ENCODE peak calls at places on chromosomes 7 and 10, in four cellular contexts. Y is ascending aorta; F is GM04503; W is stimulated activated naive B cell treated with anti-CD40 and anti-IgM and Interleukin-4, amounts not matched to agents 10 μg/mL and 1 μg/mL and 100 μg/mL, for 72 hours. U is an unnamed sample.

GRCh38 chr7:121178452-121178851 is 150.3 kb upstream of the WNT16 start:
- DNase-seq in Y (no peak), F (no peak), W (no peak), U (no peak)

GRCh38 chr10:126663328-126663727 is 7.2 kb downstream of the C10orf90 start:
- DNase-seq in Y (no peak), F (peak; percentile 90), W (no peak), U (no peak)

GRCh38 chr7:122889116-122889515 is 2.9 kb upstream of the CADPS2 start:
- DNase-seq in Y (no peak), F (no peak), W (no peak), U (no peak)

GRCh38 chr10:71729023-71729649 is 9.6 kb upstream of the C10orf105 start:
- DNase-seq in Y (no peak), F (no peak), W (no peak), U (no peak)

GRCh38 chr7:20306499-20306946 is 24.2 kb upstream of the ITGB8 start:
- DNase-seq in Y (no peak), F (no peak), W (no peak), U (no peak)

GRCh38 chr7:93115796-93116195 is 2.0 kb downstream of the SAMD9 start:
- DNase-seq in Y (no peak), F (peak; percentile 56), W (no peak), U (no peak)

GRCh38 chr10:34764347-34764991 is 50.6 kb downstream of the PARD3 start:
- DNase-seq in Y (no peak), F (no peak), W (no peak), U (no peak)

GRCh38 chr10:11685787-11686218 is 56.4 kb upstream of the ECHDC3 start:
- DNase-seq in Y (peak; percentile 67), F (no peak), W (peak; percentile 70), U (no peak)

GRCh38 chr7:41058986-41059741 is 643.7 kb downstream of the INHBA start:
- DNase-seq in Y (no peak), F (no peak), W (no peak), U (no peak)

GRCh38 chr7:99694201-99694911 is 14.6 kb upstream of the CYP3A5 start:
- DNase-seq in Y (no peak), F (no peak), W (no peak), U (no peak)

GRCh38 chr10:11478807-11479206 is 132.6 kb downstream of the USP6NL start:
- DNase-seq in Y (no peak), F (no peak), W (no peak), U (no peak)